ENCODE peak calls at places on chromosomes 11 and 22, in five cellular contexts. One of them, this sample, is unnamed.

GRCh38 chr22:49057910-49058309 is 769.8 kb downstream of the BRD1 start:
- DNase-seq in cardiac muscle cell: no peak
- DNase-seq in mammary epithelial cell: no peak
- DNase-seq in caudate nucleus: no peak
- DNase-seq in psoas muscle: no peak
- DNase-seq in this sample: no peak

GRCh38 chr22:25698461-25698860 is 43.5 kb upstream of the MYO18B start:
- DNase-seq in cardiac muscle cell: no peak
- DNase-seq in mammary epithelial cell: no peak
- DNase-seq in caudate nucleus: no peak
- DNase-seq in psoas muscle: no peak
- DNase-seq in this sample: no peak

GRCh38 chr11:16632295-16633200 is 105.9 kb upstream of the C11orf58 start:
- DNase-seq in cardiac muscle cell: peak
- DNase-seq in mammary epithelial cell: peak
- DNase-seq in caudate nucleus: no peak
- DNase-seq in psoas muscle: no peak
- DNase-seq in this sample: no peak

GRCh38 chr11:46917109-46918086 is 952 bp downstream of the LRP4 start:
- DNase-seq in cardiac muscle cell: no peak
- DNase-seq in mammary epithelial cell: no peak
- DNase-seq in caudate nucleus: no peak
- DNase-seq in psoas muscle: no peak
- DNase-seq in this sample: no peak

GRCh38 chr11:122647728-122648127 is 7.8 kb upstream of the UBASH3B start:
- DNase-seq in cardiac muscle cell: no peak
- DNase-seq in mammary epithelial cell: no peak
- DNase-seq in caudate nucleus: no peak
- DNase-seq in psoas muscle: no peak
- DNase-seq in this sample: no peak

GRCh38 chr22:22684605-22685561 is 40.5 kb downstream of the GGTLC2 start:
- DNase-seq in cardiac muscle cell: peak
- DNase-seq in mammary epithelial cell: no peak
- DNase-seq in caudate nucleus: no peak
- DNase-seq in psoas muscle: no peak
- DNase-seq in this sample: no peak

GRCh38 chr11:129260750-129261149 is 68.6 kb upstream of the ARHGAP32 start:
- DNase-seq in cardiac muscle cell: peak
- DNase-seq in mammary epithelial cell: no peak
- DNase-seq in caudate nucleus: no peak
- DNase-seq in psoas muscle: no peak
- DNase-seq in this sample: no peak

GRCh38 chr22:28002181-28002700 is 83.2 kb upstream of the PITPNB start:
- DNase-seq in cardiac muscle cell: peak
- DNase-seq in mammary epithelial cell: no peak
- DNase-seq in caudate nucleus: no peak
- DNase-seq in psoas muscle: no peak
- DNase-seq in this sample: no peak

GRCh38 chr11:24704716-24705115 is 207.9 kb downstream of the LUZP2 start:
- DNase-seq in cardiac muscle cell: no peak
- DNase-seq in mammary epithelial cell: no peak
- DNase-seq in caudate nucleus: no peak
- DNase-seq in psoas muscle: no peak
- DNase-seq in this sample: no peak

GRCh38 chr11:130427581-130428211 is 713 bp downstream of the ADAMTS8 start:
- DNase-seq in cardiac muscle cell: no peak
- DNase-seq in mammary epithelial cell: no peak
- DNase-seq in caudate nucleus: peak
- DNase-seq in psoas muscle: no peak
- DNase-seq in this sample: peak

GRCh38 chr11:27205269-27205668 is 157.7 kb downstream of the CCDC34 start:
- DNase-seq in cardiac muscle cell: no peak
- DNase-seq in mammary epithelial cell: no peak
- DNase-seq in caudate nucleus: no peak
- DNase-seq in psoas muscle: no peak
- DNase-seq in this sample: no peak

GRCh38 chr11:94519478-94520084 is 7.3 kb downstream of the C11orf97 start:
- DNase-seq in cardiac muscle cell: peak
- DNase-seq in mammary epithelial cell: no peak
- DNase-seq in caudate nucleus: no peak
- DNase-seq in psoas muscle: no peak
- DNase-seq in this sample: no peak

GRCh38 chr22:23849009-23850006 is 8.4 kb upstream of the SLC2A11 start:
- DNase-seq in cardiac muscle cell: peak
- DNase-seq in mammary epithelial cell: peak
- DNase-seq in caudate nucleus: peak
- DNase-seq in psoas muscle: peak
- DNase-seq in this sample: peak

GRCh38 chr11:27703453-27703852 is 3.2 kb upstream of the BDNF start:
- DNase-seq in cardiac muscle cell: peak
- DNase-seq in mammary epithelial cell: no peak
- DNase-seq in caudate nucleus: no peak
- DNase-seq in psoas muscle: no peak
- DNase-seq in this sample: no peak

GRCh38 chr11:116896211-116896610 is 58.8 kb upstream of the APOA1 start:
- DNase-seq in cardiac muscle cell: no peak
- DNase-seq in mammary epithelial cell: no peak
- DNase-seq in caudate nucleus: no peak
- DNase-seq in psoas muscle: no peak
- DNase-seq in this sample: no peak

GRCh38 chr22:41401781-41402648 is 20.3 kb downstream of the TEF start:
- DNase-seq in cardiac muscle cell: peak
- DNase-seq in mammary epithelial cell: peak
- DNase-seq in caudate nucleus: peak
- DNase-seq in psoas muscle: peak
- DNase-seq in this sample: peak

GRCh38 chr22:20566420-20567260 is 59.2 kb downstream of the MED15 start:
- DNase-seq in cardiac muscle cell: peak
- DNase-seq in mammary epithelial cell: peak
- DNase-seq in caudate nucleus: no peak
- DNase-seq in psoas muscle: no peak
- DNase-seq in this sample: no peak

GRCh38 chr11:113647856-113648255 is 58.3 kb downstream of the TMPRSS5 start:
- DNase-seq in cardiac muscle cell: no peak
- DNase-seq in mammary epithelial cell: no peak
- DNase-seq in caudate nucleus: no peak
- DNase-seq in psoas muscle: no peak
- DNase-seq in this sample: no peak

GRCh38 chr22:28773461-28773867 is 969 bp downstream of the CCDC117 start:
- DNase-seq in cardiac muscle cell: peak
- DNase-seq in mammary epithelial cell: peak
- DNase-seq in caudate nucleus: no peak
- DNase-seq in psoas muscle: no peak
- DNase-seq in this sample: no peak

GRCh38 chr11:109405671-109406070 is 16.3 kb upstream of the C11orf87 start:
- DNase-seq in cardiac muscle cell: no peak
- DNase-seq in mammary epithelial cell: peak
- DNase-seq in caudate nucleus: no peak
- DNase-seq in psoas muscle: no peak
- DNase-seq in this sample: no peak

GRCh38 chr11:32573228-32573627 is 10.4 kb upstream of the EIF3M start:
- DNase-seq in cardiac muscle cell: no peak
- DNase-seq in mammary epithelial cell: no peak
- DNase-seq in caudate nucleus: no peak
- DNase-seq in psoas muscle: no peak
- DNase-seq in this sample: no peak

GRCh38 chr22:17074648-17075002 is 10.2 kb upstream of the IL17RA start:
- DNase-seq in cardiac muscle cell: no peak
- DNase-seq in mammary epithelial cell: peak
- DNase-seq in caudate nucleus: no peak
- DNase-seq in psoas muscle: no peak
- DNase-seq in this sample: no peak

DNA sequence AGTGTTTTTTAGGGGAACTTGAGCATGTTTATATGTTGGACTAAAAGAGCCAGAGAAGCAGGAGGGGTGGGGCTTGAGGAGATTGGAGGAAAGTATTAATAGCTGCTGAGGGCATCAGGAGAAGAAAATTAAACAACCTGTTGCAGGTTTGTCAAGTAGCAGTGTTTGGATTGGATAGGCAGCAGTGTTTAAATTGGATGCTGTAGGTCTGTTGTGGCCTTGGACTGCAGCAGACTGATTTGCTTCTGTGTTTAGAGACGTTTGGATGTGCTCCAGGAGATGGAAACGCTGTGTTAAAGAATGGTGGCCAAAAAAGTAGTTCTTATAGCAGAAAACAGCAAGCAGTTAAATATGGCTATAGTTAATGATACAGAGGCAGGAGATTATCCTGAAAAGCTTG is 5.7 kb downstream of the EIF3L start:
- DNase-seq in cardiac muscle cell: no peak
- DNase-seq in mammary epithelial cell: no peak
- DNase-seq in caudate nucleus: no peak
- DNase-seq in psoas muscle: no peak
- DNase-seq in this sample: no peak
- H3K27ac ChIP-seq in cardiac muscle cell: no peak
- H3K27ac ChIP-seq in mammary epithelial cell: no peak
- H3K27ac ChIP-seq in caudate nucleus: no peak
- H3K27ac ChIP-seq in psoas muscle: peak
- H3K27ac ChIP-seq in this sample: no peak

GRCh38 chr11:100734743-100735527 is 47.8 kb downstream of the ARHGAP42 start:
- DNase-seq in cardiac muscle cell: no peak
- DNase-seq in mammary epithelial cell: no peak
- DNase-seq in caudate nucleus: no peak
- DNase-seq in psoas muscle: no peak
- DNase-seq in this sample: no peak
- H3K27ac ChIP-seq in cardiac muscle cell: peak
- H3K27ac ChIP-seq in mammary epithelial cell: no peak
- H3K27ac ChIP-seq in caudate nucleus: no peak
- H3K27ac ChIP-seq in psoas muscle: no peak
- H3K27ac ChIP-seq in this sample: no peak

GRCh38 chr11:64318694-64319420 is 936 bp downstream of the PRDX5 start:
- DNase-seq in cardiac muscle cell: no peak
- DNase-seq in mammary epithelial cell: no peak
- DNase-seq in caudate nucleus: no peak
- DNase-seq in psoas muscle: no peak
- DNase-seq in this sample: no peak

GRCh38 chr11:64321533-64321932 is 3.6 kb downstream of the PRDX5 start:
- DNase-seq in cardiac muscle cell: no peak
- DNase-seq in mammary epithelial cell: peak
- DNase-seq in caudate nucleus: no peak
- DNase-seq in psoas muscle: no peak
- DNase-seq in this sample: no peak

GRCh38 chr11:64321026-64321425 is 3.1 kb downstream of the PRDX5 start:
- DNase-seq in cardiac muscle cell: no peak
- DNase-seq in mammary epithelial cell: no peak
- DNase-seq in caudate nucleus: no peak
- DNase-seq in psoas muscle: no peak
- DNase-seq in this sample: no peak

GRCh38 chr11:64319421-64319761 is 1.5 kb downstream of the PRDX5 start:
- DNase-seq in cardiac muscle cell: no peak
- DNase-seq in mammary epithelial cell: no peak
- DNase-seq in caudate nucleus: no peak
- DNase-seq in psoas muscle: no peak
- DNase-seq in this sample: no peak

GRCh38 chr11:64320556-64320955 is 2.6 kb downstream of the PRDX5 start:
- DNase-seq in cardiac muscle cell: no peak
- DNase-seq in mammary epithelial cell: no peak
- DNase-seq in caudate nucleus: no peak
- DNase-seq in psoas muscle: no peak
- DNase-seq in this sample: no peak
- H3K27ac ChIP-seq in cardiac muscle cell: no peak
- H3K27ac ChIP-seq in mammary epithelial cell: peak
- H3K27ac ChIP-seq in caudate nucleus: no peak
- H3K27ac ChIP-seq in psoas muscle: no peak
- H3K27ac ChIP-seq in this sample: no peak

GRCh38 chr22:32964411-32965057 is 93.6 kb downstream of the SYN3 start:
- DNase-seq in cardiac muscle cell: no peak
- DNase-seq in mammary epithelial cell: peak
- DNase-seq in caudate nucleus: no peak
- DNase-seq in psoas muscle: no peak
- DNase-seq in this sample: no peak
- H3K27ac ChIP-seq in cardiac muscle cell: no peak
- H3K27ac ChIP-seq in mammary epithelial cell: no peak
- H3K27ac ChIP-seq in caudate nucleus: no peak
- H3K27ac ChIP-seq in psoas muscle: no peak
- H3K27ac ChIP-seq in this sample: no peak

DNA sequence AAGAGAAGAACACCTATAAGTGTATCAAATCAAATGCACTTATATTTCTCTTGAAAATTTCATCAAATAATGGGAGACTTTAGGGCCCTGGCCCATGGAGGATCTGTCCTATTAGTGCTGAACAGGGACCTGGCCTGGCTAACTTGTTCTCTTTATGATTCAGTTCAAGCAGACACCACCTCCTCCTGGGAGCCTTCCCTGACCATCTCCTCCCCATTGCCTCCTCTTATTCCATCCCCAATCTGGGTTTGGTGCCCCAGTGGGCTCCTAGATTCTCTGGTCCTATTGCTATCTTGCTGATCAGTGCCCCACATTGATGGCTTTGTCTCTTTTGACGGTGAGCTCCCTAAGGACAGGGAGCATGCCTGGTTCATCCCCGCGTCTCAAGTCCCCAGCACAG is 60.1 kb downstream of the MICAL2 start:
- DNase-seq in cardiac muscle cell: no peak
- DNase-seq in mammary epithelial cell: no peak
- DNase-seq in caudate nucleus: no peak
- DNase-seq in psoas muscle: no peak
- DNase-seq in this sample: no peak
- H3K27ac ChIP-seq in cardiac muscle cell: peak
- H3K27ac ChIP-seq in mammary epithelial cell: peak
- H3K27ac ChIP-seq in caudate nucleus: no peak
- H3K27ac ChIP-seq in psoas muscle: no peak
- H3K27ac ChIP-seq in this sample: no peak

GRCh38 chr11:121550247-121551132 is 97.7 kb upstream of the SORL1-AS1 start:
- DNase-seq in cardiac muscle cell: no peak
- DNase-seq in mammary epithelial cell: peak
- DNase-seq in caudate nucleus: no peak
- DNase-seq in psoas muscle: no peak
- DNase-seq in this sample: no peak

GRCh38 chr11:121552160-121552559 is 99.4 kb upstream of the SORL1-AS1 start:
- DNase-seq in cardiac muscle cell: no peak
- DNase-seq in mammary epithelial cell: no peak
- DNase-seq in caudate nucleus: no peak
- DNase-seq in psoas muscle: no peak
- DNase-seq in this sample: no peak

GRCh38 chr11:121553806-121554205 is 101.0 kb upstream of the SORL1-AS1 start:
- DNase-seq in cardiac muscle cell: peak
- DNase-seq in mammary epithelial cell: peak
- DNase-seq in caudate nucleus: no peak
- DNase-seq in psoas muscle: no peak
- DNase-seq in this sample: no peak

GRCh38 chr11:121553367-121553766 is 100.6 kb upstream of the SORL1-AS1 start:
- DNase-seq in cardiac muscle cell: no peak
- DNase-seq in mammary epithelial cell: peak
- DNase-seq in caudate nucleus: no peak
- DNase-seq in psoas muscle: no peak
- DNase-seq in this sample: no peak

GRCh38 chr11:121551463-121551862 is 98.7 kb upstream of the SORL1-AS1 start:
- DNase-seq in cardiac muscle cell: no peak
- DNase-seq in mammary epithelial cell: no peak
- DNase-seq in caudate nucleus: no peak
- DNase-seq in psoas muscle: no peak
- DNase-seq in this sample: no peak
- H3K27ac ChIP-seq in cardiac muscle cell: no peak
- H3K27ac ChIP-seq in mammary epithelial cell: peak
- H3K27ac ChIP-seq in caudate nucleus: no peak
- H3K27ac ChIP-seq in psoas muscle: no peak
- H3K27ac ChIP-seq in this sample: no peak

GRCh38 chr11:19680824-19681368 is 31.7 kb upstream of the NAV2 start:
- DNase-seq in cardiac muscle cell: no peak
- DNase-seq in mammary epithelial cell: no peak
- DNase-seq in caudate nucleus: no peak
- DNase-seq in psoas muscle: no peak
- DNase-seq in this sample: no peak
- H3K27ac ChIP-seq in cardiac muscle cell: no peak
- H3K27ac ChIP-seq in mammary epithelial cell: peak
- H3K27ac ChIP-seq in caudate nucleus: no peak
- H3K27ac ChIP-seq in psoas muscle: peak
- H3K27ac ChIP-seq in this sample: no peak

GRCh38 chr22:40204331-40205116 is 26.8 kb downstream of the TNRC6B start:
- DNase-seq in cardiac muscle cell: peak
- DNase-seq in mammary epithelial cell: no peak
- DNase-seq in caudate nucleus: no peak
- DNase-seq in psoas muscle: peak
- DNase-seq in this sample: no peak
- H3K27ac ChIP-seq in cardiac muscle cell: peak
- H3K27ac ChIP-seq in mammary epithelial cell: no peak
- H3K27ac ChIP-seq in caudate nucleus: no peak
- H3K27ac ChIP-seq in psoas muscle: peak
- H3K27ac ChIP-seq in this sample: no peak

This sample was measured in substantia nigra.